ENCODE peak calls at places on chromosomes 4 and X, in nine cellular contexts. J, L, C, R, B, W, O, V and E are unnamed samples.

GRCh38 chr4:151561551-151562256 is 152.7 kb downstream of the FHIP1A start:
- DNase-seq in R (no peak), C (no peak), V (no peak), W (no peak), B (no peak), J (no peak), L (no peak), O (no peak), E (no peak)

GRCh38 chrX:64842492-64842891 is 133.8 kb downstream of the ZC4H2 start:
- DNase-seq in V (no peak), B (no peak), J (peak; percentile 11), O (no peak), R (no peak), C (no peak), W (no peak), L (no peak), E (no peak)

GRCh38 chrX:54182194-54182863 is 725 bp downstream of the FAM120C start:
- DNase-seq in O (peak; percentile 56), V (peak; percentile 55), W (peak; percentile 44), R (peak; percentile 55), C (peak; percentile 55), J (peak; percentile 72), B (peak; percentile 70), L (peak; percentile 75), E (peak; percentile 24)

GRCh38 chr4:53132117-53132889 is 233.6 kb downstream of the SCFD2 start:
- DNase-seq in J (no peak), B (no peak), C (no peak), O (peak; percentile 23), L (no peak), V (no peak), W (no peak), R (no peak), E (no peak)

GRCh38 chr4:134324179-134324578 is 122.6 kb upstream of the PABPC4L start:
- DNase-seq in L (no peak), V (no peak), R (no peak), W (no peak), J (no peak), O (no peak), C (no peak), B (no peak), E (no peak)

GRCh38 chr4:172865531-172866127 is 303.0 kb upstream of the GALNT7 start:
- DNase-seq in C (no peak), J (no peak), O (no peak), B (no peak), R (no peak), L (no peak), V (no peak), W (no peak), E (no peak)

GRCh38 chr4:83454626-83455025 is 997 bp downstream of the HELQ start:
- DNase-seq in O (no peak), C (no peak), J (no peak), V (no peak), R (peak; percentile 14), B (no peak), L (no peak), W (no peak), E (no peak)

GRCh38 chr4:122732329-122733026 is at the start of gene BBS12:
- DNase-seq in V (peak; percentile 93), C (peak; percentile 99), L (peak; percentile 95), B (peak; percentile 100), W (peak; percentile 99), O (peak; percentile 97), J (peak; percentile 100), R (peak; percentile 99), E (peak; percentile 98)

GRCh38 chr4:79865253-79865652 is 207.8 kb downstream of the ANTXR2 start:
- DNase-seq in C (no peak), V (no peak), O (no peak), R (no peak), J (no peak), W (no peak), L (no peak), B (no peak), E (no peak)

GRCh38 chr4:101349346-101350064 is 2.2 kb upstream of the PPP3CA start:
- DNase-seq in W (no peak), C (no peak), V (no peak), B (peak; percentile 51), O (no peak), J (peak; percentile 21), R (peak; percentile 43), L (peak; percentile 62), E (no peak)

GRCh38 chrX:29858714-29859113 is 356.6 kb upstream of the MAGEB2 start:
- DNase-seq in R (no peak), B (no peak), L (no peak), O (no peak), C (no peak), V (no peak), W (no peak), J (no peak), E (no peak)

GRCh38 chr4:1943928-1944327 is 64.8 kb downstream of the NELFA start:
- DNase-seq in W (no peak), L (no peak), V (no peak), J (no peak), O (no peak), R (no peak), C (no peak), B (no peak), E (no peak)

GRCh38 chrX:15785176-15785735 is 5.0 kb upstream of the ZRSR2 start:
- DNase-seq in O (no peak), W (no peak), V (no peak), B (no peak), L (no peak), C (no peak), J (no peak), R (peak; percentile 2), E (no peak)

GRCh38 chr4:184845367-184846011 is 19.7 kb upstream of the ACSL1 start:
- DNase-seq in W (peak; percentile 66), J (no peak), O (no peak), B (no peak), V (no peak), C (no peak), R (no peak), L (no peak), E (no peak)

GRCh38 chr4:145107126-145107525 is 9.0 kb downstream of the ABCE1 start:
- DNase-seq in L (no peak), V (no peak), B (no peak), O (no peak), R (peak; percentile 20), C (no peak), J (peak; percentile 26), W (no peak), E (no peak)

GRCh38 chr4:26074672-26075071 is 160.7 kb downstream of the SMIM20 start:
- DNase-seq in O (peak; percentile 71), J (peak; percentile 93), V (no peak), B (no peak), W (no peak), L (no peak), R (no peak), C (no peak), E (peak; percentile 74)

GRCh38 chr4:7388627-7389026 is 46.1 kb downstream of the PSAPL1 start:
- DNase-seq in J (no peak), B (no peak), L (peak; percentile 16), C (no peak), R (no peak), V (no peak), O (no peak), W (no peak), E (no peak)

GRCh38 chrX:68659385-68659784 is 11.9 kb downstream of the STARD8 start:
- DNase-seq in J (peak; percentile 16), L (no peak), R (no peak), W (no peak), C (no peak), V (no peak), O (no peak), B (no peak), E (no peak)

GRCh38 chr4:56026596-56026995 is 77.9 kb downstream of the CEP135 start:
- DNase-seq in L (no peak), O (no peak), J (no peak), V (no peak), B (no peak), C (no peak), W (no peak), R (peak; percentile 85), E (no peak)

GRCh38 chrX:33134164-33134563 is 77.2 kb downstream of the DMD start:
- DNase-seq in B (no peak), L (no peak), O (no peak), R (no peak), V (no peak), C (no peak), W (no peak), J (no peak), E (no peak)

GRCh38 chr4:174764105-174764729 is 64.8 kb downstream of the GLRA3 start:
- DNase-seq in B (no peak), C (no peak), W (no peak), J (peak; percentile 33), L (no peak), R (peak; percentile 50), O (no peak), V (no peak), E (peak; percentile 18)

GRCh38 chr4:621296-622070 is 3.9 kb upstream of the PDE6B start:
- DNase-seq in O (no peak), L (no peak), W (no peak), R (no peak), C (no peak), B (no peak), J (no peak), V (peak; percentile 10), E (no peak)

GRCh38 chrX:133923113-133923512 is 62.3 kb downstream of the GPC3 start:
- DNase-seq in J (peak; percentile 32), W (no peak), L (no peak), V (no peak), R (no peak), C (peak; percentile 7), B (no peak), O (no peak), E (no peak)

GRCh38 chrX:54043696-54044125 is 562 bp downstream of the PHF8 start:
- DNase-seq in R (peak; percentile 42), V (peak; percentile 22), B (peak; percentile 49), L (peak; percentile 74), O (peak; percentile 11), C (no peak), W (no peak), J (no peak), E (no peak)

GRCh38 chr4:152106113-152106763 is 345.4 kb upstream of the GATB start:
- DNase-seq in C (no peak), R (peak; percentile 95), V (no peak), B (peak; percentile 57), J (no peak), L (no peak), W (peak; percentile 92), O (no peak), E (no peak)

GRCh38 chr4:155319506-155319905 is 57.3 kb downstream of the MAP9 start:
- DNase-seq in V (no peak), L (no peak), C (no peak), W (no peak), O (no peak), R (no peak), J (no peak), B (no peak), E (no peak)